ENCODE peak calls at places on chromosomes 7 and 10, in ten cellular contexts. U is dorsolateral prefrontal cortex, T is left lung, G is transverse colon, R is AG04450, V is BE2C, K is upper lobe of left lung, M is AG09319, N is Calu3, F is brain microvascular endothelial cell. B is an unnamed sample.

GRCh38 chr10:69876931-69877330 is 75.2 kb downstream of the COL13A1 start:
- DNase-seq in M (no peak), F (no peak), N (no peak), T (no peak), V (no peak), K (no peak), G (no peak), U (no peak), R (no peak), B (no peak)

GRCh38 chr7:17689361-17689760 is 250.9 kb downstream of the SNX13 start:
- DNase-seq in T (no peak), G (no peak), K (no peak), U (no peak), N (no peak), V (no peak), R (no peak), F (no peak), M (no peak), B (no peak)

GRCh38 chr10:100364735-100365391 is 17.8 kb downstream of the SCD start:
- DNase-seq in R (no peak), U (no peak), V (peak; percentile 75), F (peak; percentile 60), M (no peak), N (peak; percentile 75), G (peak; percentile 90), T (peak; percentile 85), K (no peak), B (no peak)

GRCh38 chr7:42624471-42624870 is 287.4 kb downstream of the C7orf25 start:
- DNase-seq in R (no peak), F (peak; percentile 28), U (no peak), T (no peak), M (no peak), G (no peak), N (no peak), K (no peak), V (no peak), B (no peak)

GRCh38 chr10:61897671-61898434 is 3.6 kb upstream of the ARID5B start:
- DNase-seq in K (no peak), F (peak; percentile 53), G (peak; percentile 54), V (peak; percentile 31), T (no peak), R (no peak), M (no peak), U (no peak), N (peak; percentile 43), B (no peak)

GRCh38 chr7:94510582-94511456 is 1.2 kb downstream of the CASD1 start:
- DNase-seq in V (peak; percentile 59), K (no peak), F (peak; percentile 1), G (no peak), U (peak; percentile 53), M (no peak), R (no peak), N (peak; percentile 31), T (peak; percentile 41), B (no peak)

GRCh38 chr7:64562246-64562620 is 638 bp downstream of the ZNF680 start:
- DNase-seq in G (no peak), R (no peak), N (no peak), V (no peak), F (no peak), K (no peak), U (no peak), T (no peak), M (no peak), B (no peak)

GRCh38 chr7:111025013-111025412 is 65.9 kb upstream of the LRRN3 start:
- DNase-seq in V (no peak), R (no peak), K (no peak), F (no peak), G (no peak), N (no peak), M (no peak), U (no peak), T (no peak), B (no peak)

GRCh38 chr10:23314835-23315239 is 29.8 kb downstream of the C10orf67 start:
- DNase-seq in U (no peak), M (peak; percentile 69), R (peak; percentile 71), K (no peak), N (peak; percentile 67), G (peak; percentile 39), T (no peak), V (peak; percentile 60), F (peak; percentile 75), B (no peak)

GRCh38 chr10:4763960-4764428 is 62.0 kb upstream of the AKR1E2 start:
- DNase-seq in T (no peak), N (peak; percentile 33), U (no peak), G (no peak), K (no peak), R (peak; percentile 44), F (no peak), M (peak; percentile 61), V (no peak), B (no peak)

GRCh38 chr7:1638113-1638726 is 31.9 kb upstream of the ELFN1 start:
- DNase-seq in R (no peak), G (no peak), T (no peak), U (no peak), F (no peak), K (no peak), M (no peak), V (no peak), N (no peak), B (no peak)

GRCh38 chr10:60434418-60435046 is 44.9 kb upstream of the ANK3 start:
- DNase-seq in F (peak; percentile 58), U (no peak), G (peak; percentile 28), V (peak; percentile 42), M (no peak), K (no peak), R (no peak), T (no peak), N (peak; percentile 57), B (no peak)

GRCh38 chr7:87226495-87226894 is 7.0 kb upstream of the TMEM243 start:
- DNase-seq in V (no peak), U (no peak), M (no peak), G (no peak), T (no peak), R (no peak), F (no peak), N (no peak), K (no peak), B (no peak)

GRCh38 chr7:144415858-144416257 is 12.4 kb upstream of the NOBOX start:
- DNase-seq in F (no peak), K (no peak), N (no peak), U (no peak), R (no peak), V (no peak), G (no peak), M (no peak), T (no peak), B (no peak)

GRCh38 chr7:91565499-91566331 is 301.5 kb downstream of the FZD1 start:
- DNase-seq in R (no peak), M (no peak), U (no peak), F (no peak), T (no peak), K (peak; percentile 24), G (no peak), V (no peak), N (no peak), B (no peak)

GRCh38 chr7:145899938-145900337 is 216.7 kb upstream of the CNTNAP2 start:
- DNase-seq in N (no peak), U (no peak), F (no peak), K (no peak), G (no peak), M (no peak), R (no peak), T (no peak), V (no peak), B (no peak)

GRCh38 chr10:106513328-106513727 is 651.2 kb downstream of the SORCS1 start:
- DNase-seq in V (no peak), M (no peak), R (no peak), G (no peak), F (no peak), T (no peak), N (peak; percentile 35), U (no peak), K (no peak), B (no peak)

GRCh38 chr7:21568762-21569161 is 25.9 kb downstream of the DNAH11 start:
- DNase-seq in F (no peak), U (no peak), M (no peak), R (no peak), K (no peak), G (no peak), V (no peak), N (peak; percentile 24), T (no peak), B (no peak)
- TF ChIP-seq CTCF in F (peak; percentile 23), U (peak; percentile 42), M (no peak), R (no peak), K (no peak), G (no peak), V (peak; percentile 32), N (no peak), T (no peak), B (no peak)

GRCh38 chr7:30810986-30811385 is 39.8 kb downstream of the MINDY4 start:
- DNase-seq in K (no peak), M (no peak), T (no peak), G (no peak), F (no peak), N (no peak), U (no peak), V (no peak), R (no peak), B (no peak)
- TF ChIP-seq CTCF in K (no peak), M (no peak), T (no peak), G (no peak), F (no peak), N (no peak), U (no peak), V (no peak), R (no peak), B (no peak)

GRCh38 chr7:142228681-142229080 is 29.2 kb downstream of the PRSS58 start:
- DNase-seq in K (no peak), V (no peak), N (no peak), G (no peak), T (no peak), M (no peak), F (no peak), U (no peak), R (no peak), B (no peak)

GRCh38 chr7:142231716-142232115 is 26.1 kb downstream of the PRSS58 start:
- DNase-seq in K (peak; percentile 39), R (no peak), F (no peak), N (peak; percentile 21), G (no peak), V (peak; percentile 43), M (no peak), U (no peak), T (no peak), B (no peak)
- TF ChIP-seq CTCF in K (no peak), R (no peak), F (peak; percentile 55), N (no peak), G (no peak), V (peak; percentile 14), M (no peak), U (no peak), T (no peak), B (no peak)

DNA sequence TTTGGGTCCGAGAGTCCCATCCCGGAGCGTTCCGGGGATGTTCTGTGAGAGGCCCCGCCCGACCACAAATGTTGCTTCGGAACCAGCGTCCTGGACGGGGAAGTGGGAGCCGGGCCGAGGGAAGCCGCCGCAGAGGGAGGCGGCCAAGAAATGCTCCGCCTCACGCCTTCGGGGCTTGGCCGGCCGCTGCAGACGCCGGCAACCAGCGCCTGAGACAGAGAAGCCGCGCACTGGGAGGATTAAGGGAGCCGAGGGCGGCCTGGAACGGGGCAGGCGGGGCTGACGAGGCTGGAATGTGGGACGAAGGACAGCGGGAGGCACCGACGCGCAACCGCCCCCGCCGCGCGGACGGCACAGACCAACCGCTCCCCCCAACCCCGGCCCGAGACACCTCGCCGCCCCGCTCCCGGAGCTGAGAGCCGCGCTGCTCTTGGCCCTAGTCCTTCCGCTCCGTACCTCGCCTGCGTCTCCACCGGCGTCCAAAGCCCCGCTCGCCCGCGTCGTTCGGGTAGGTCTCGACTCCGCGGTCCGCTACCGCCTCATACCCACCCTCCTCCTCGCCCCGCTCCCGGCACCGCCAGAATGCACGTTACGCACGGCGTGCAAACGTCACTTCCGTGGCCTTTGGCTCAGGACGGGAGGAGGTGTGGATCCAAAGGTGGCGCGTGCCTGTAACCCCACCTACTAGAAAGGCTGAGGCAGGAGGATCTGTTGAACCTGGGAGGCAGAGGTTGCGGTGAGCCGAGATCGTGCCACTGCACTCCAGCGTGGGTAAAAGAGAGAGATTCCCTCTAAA is 36.7 kb upstream of the KCTD7 start:
- DNase-seq in R (peak; percentile 48), V (peak; percentile 92), K (peak; percentile 94), N (peak; percentile 85), U (peak; percentile 91), M (peak; percentile 50), T (peak; percentile 93), F (peak; percentile 84), G (peak; percentile 95), B (peak; percentile 80)
- TF ChIP-seq CTCF in R (no peak), V (no peak), K (no peak), N (no peak), U (peak; percentile 27), M (no peak), T (no peak), F (no peak), G (no peak), B (no peak)